ENCODE peak calls at places on chromosomes 12 and 14, in eight cellular contexts. W is fibroblast of pulmonary artery, G is fibroblast of lung, I is upper lobe of right lung, O is pancreas, E is A549, R is Panc1, F is cardiac fibroblast. P is an unnamed sample.

GRCh38 chr12:34598851-34599529 is 576.7 kb downstream of the ALG10 start:
- DNase-seq in W (no peak), R (no peak), F (no peak), O (peak), E (no peak), G (no peak), I (peak), P (no peak)

GRCh38 chr12:120110550-120111501 is 5.7 kb downstream of the RAB35 start:
- DNase-seq in R (no peak), F (no peak), I (peak), W (no peak), O (no peak), E (no peak), G (no peak), P (peak)

GRCh38 chr14:65312859-65313258 is 99.7 kb upstream of the FUT8 start:
- DNase-seq in O (no peak), I (no peak), G (no peak), R (no peak), E (no peak), F (peak), W (no peak), P (no peak)

GRCh38 chr12:77343291-77343690 is 277.9 kb upstream of the E2F7 start:
- DNase-seq in I (no peak), E (no peak), W (peak), F (peak), G (peak), O (no peak), R (no peak), P (no peak)

GRCh38 chr12:85923767-85924331 is 49.8 kb downstream of the NTS start:
- DNase-seq in O (no peak), I (no peak), R (no peak), W (peak), E (peak), F (peak), G (peak), P (no peak)

GRCh38 chr12:40312982-40313576 is 88.3 kb downstream of the LRRK2 start:
- DNase-seq in O (no peak), R (no peak), E (peak), F (peak), W (peak), G (peak), I (no peak), P (peak)

GRCh38 chr12:105561981-105562726 is 231.7 kb downstream of the C12orf75 start:
- DNase-seq in F (peak), R (peak), O (no peak), W (peak), I (no peak), G (peak), E (peak), P (no peak)

GRCh38 chr12:49121047-49121696 is 10.0 kb downstream of the TUBA1B start:
- DNase-seq in I (no peak), W (peak), G (peak), F (peak), R (peak), E (peak), O (no peak), P (peak)

GRCh38 chr12:127579446-127579845 is 687.5 kb upstream of the TMEM132C start:
- DNase-seq in W (no peak), G (no peak), I (no peak), F (no peak), E (no peak), R (no peak), O (no peak), P (no peak)

GRCh38 chr12:66587912-66588311 is 91.0 kb downstream of the GRIP1 start:
- DNase-seq in F (no peak), O (no peak), W (no peak), E (no peak), R (no peak), I (no peak), G (peak), P (peak)

GRCh38 chr12:1934068-1934467 is 15.6 kb upstream of the CACNA2D4 start:
- DNase-seq in O (no peak), W (no peak), I (no peak), F (no peak), G (no peak), E (no peak), R (no peak), P (no peak)

GRCh38 chr12:122961551-122962329 is 4.5 kb downstream of the ABCB9 start:
- DNase-seq in G (no peak), O (no peak), R (no peak), F (peak), W (no peak), I (no peak), E (no peak), P (no peak)

GRCh38 chr12:110917467-110917866 is 2.9 kb downstream of the MYL2 start:
- DNase-seq in I (no peak), W (peak), R (no peak), G (no peak), E (peak), O (no peak), F (peak), P (no peak)

GRCh38 chr12:111482464-111482863 is 76.7 kb downstream of the SH2B3 start:
- DNase-seq in I (no peak), G (no peak), O (no peak), W (no peak), E (no peak), R (no peak), F (no peak), P (peak)

GRCh38 chr14:97846156-97846555 is 1049.0 kb downstream of the VRK1 start:
- DNase-seq in O (no peak), I (no peak), W (no peak), G (no peak), E (no peak), R (no peak), F (no peak), P (no peak)

GRCh38 chr12:121970901-121971300 is 50.8 kb upstream of the BCL7A start:
- DNase-seq in W (no peak), I (no peak), G (no peak), E (no peak), O (no peak), F (no peak), R (no peak), P (no peak)

GRCh38 chr14:51206462-51206861 is 33.6 kb upstream of the TMX1 start:
- DNase-seq in O (no peak), F (no peak), E (no peak), I (no peak), R (no peak), W (no peak), G (no peak), P (no peak)

GRCh38 chr12:118061011-118061875 is at the start of gene WSB2:
- DNase-seq in R (no peak), G (peak), W (peak), E (peak), F (peak), O (peak), I (peak), P (peak)

GRCh38 chr12:79360269-79360668 is 330.5 kb downstream of the PAWR start:
- DNase-seq in F (no peak), E (no peak), W (peak), O (no peak), G (no peak), I (no peak), R (no peak), P (no peak)

GRCh38 chr14:39740454-39740853 is 308.2 kb upstream of the FBXO33 start:
- DNase-seq in F (no peak), R (no peak), O (no peak), E (no peak), I (peak), W (no peak), G (no peak), P (no peak)

GRCh38 chr12:86698581-86698980 is 442.4 kb upstream of the MGAT4C start:
- DNase-seq in I (no peak), O (no peak), G (peak), W (peak), F (peak), R (no peak), E (no peak), P (no peak)

GRCh38 chr12:76680940-76681339 is 83.0 kb upstream of the ZDHHC17 start:
- DNase-seq in E (no peak), R (no peak), I (no peak), O (no peak), W (peak), G (peak), F (peak), P (no peak)

GRCh38 chr12:121223283-121223946 is 13.5 kb downstream of the P2RX4 start:
- DNase-seq in O (no peak), F (no peak), G (no peak), E (peak), W (no peak), R (no peak), I (no peak), P (peak)

GRCh38 chr12:9118161-9118560 is 2.4 kb upstream of the A2M start:
- DNase-seq in E (no peak), W (no peak), G (no peak), F (peak), I (no peak), R (no peak), O (no peak), P (peak)

DNA sequence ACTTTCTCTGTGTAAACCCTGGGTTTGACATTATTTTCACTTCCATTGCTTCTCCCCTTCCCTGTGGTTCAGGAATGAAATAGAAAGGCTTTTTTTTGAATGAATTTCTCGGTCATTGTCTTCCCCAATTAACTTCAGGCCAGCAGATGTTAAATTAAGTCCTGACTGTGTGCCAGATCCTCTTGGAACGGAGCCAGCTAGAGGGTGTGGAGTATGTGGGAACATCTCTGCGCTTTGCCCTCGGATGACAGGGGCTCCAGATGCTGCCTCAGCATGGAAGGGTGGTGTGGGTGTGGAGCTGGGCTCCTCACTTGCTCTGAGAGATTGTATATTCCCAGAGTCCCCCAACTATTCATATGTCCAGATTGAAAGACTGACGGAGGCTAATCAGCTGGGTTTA is 13.1 kb downstream of the KRT85 start:
- DNase-seq in O (no peak), E (no peak), R (no peak), F (no peak), W (no peak), G (no peak), I (no peak), P (no peak)
- TF ChIP-seq CTCF in O (no peak), E (no peak), R (no peak), F (no peak), W (no peak), G (no peak), I (no peak), P (no peak)

GRCh38 chr12:12996235-12996634 is 3.8 kb downstream of the HEBP1 start:
- DNase-seq in R (no peak), G (no peak), O (no peak), W (no peak), I (no peak), F (no peak), E (no peak), P (no peak)
- H3K4me3 ChIP-seq in R (no peak), G (no peak), O (no peak), W (peak), I (no peak), F (no peak), E (no peak), P (no peak)

GRCh38 chr12:47349770-47350408 is 270.1 kb upstream of the AMIGO2 start:
- DNase-seq in E (no peak), W (peak), R (no peak), I (no peak), G (no peak), F (peak), O (no peak), P (no peak)
- TF ChIP-seq CTCF in E (no peak), W (no peak), R (no peak), I (no peak), G (no peak), F (no peak), O (no peak), P (no peak)

DNA sequence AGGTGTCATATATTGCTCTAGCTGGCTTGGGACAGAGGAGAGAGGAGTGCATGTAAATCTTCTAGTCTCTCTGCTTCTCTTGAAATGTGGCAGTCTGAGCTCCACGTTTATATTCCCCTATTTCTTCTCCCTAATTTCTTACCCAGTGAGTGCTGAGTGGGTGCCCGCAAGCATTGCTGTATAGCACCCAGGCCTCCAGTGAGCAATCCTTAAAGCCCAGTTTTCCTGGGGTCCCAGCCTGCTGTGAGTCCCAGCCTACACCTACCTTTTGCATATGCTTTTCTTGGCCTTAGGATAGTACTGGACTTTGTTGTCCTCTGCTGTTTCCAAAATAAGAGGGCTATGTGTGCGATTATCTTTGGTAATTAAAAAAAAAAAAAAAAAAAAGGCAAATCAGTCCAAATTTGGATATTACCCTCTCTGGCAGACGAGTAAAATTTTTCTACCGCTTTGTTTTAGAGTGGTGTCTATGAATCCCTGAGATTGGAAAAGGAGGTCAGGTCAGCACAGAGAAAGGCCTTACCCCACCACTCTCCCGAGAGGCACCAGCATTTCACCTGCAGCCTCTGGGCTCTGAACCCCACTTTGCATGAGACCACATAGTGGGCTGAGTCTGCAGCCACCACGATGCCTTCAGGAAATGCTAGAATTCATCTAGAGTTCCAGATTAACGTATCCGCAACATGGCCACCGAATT is 1.1 kb downstream of the MGST1 start:
- DNase-seq in W (peak), O (no peak), I (no peak), E (peak), F (peak), G (peak), R (no peak), P (peak)
- H3K4me3 ChIP-seq in W (peak), O (peak), I (peak), E (peak), F (peak), G (peak), R (peak), P (no peak)

DNA sequence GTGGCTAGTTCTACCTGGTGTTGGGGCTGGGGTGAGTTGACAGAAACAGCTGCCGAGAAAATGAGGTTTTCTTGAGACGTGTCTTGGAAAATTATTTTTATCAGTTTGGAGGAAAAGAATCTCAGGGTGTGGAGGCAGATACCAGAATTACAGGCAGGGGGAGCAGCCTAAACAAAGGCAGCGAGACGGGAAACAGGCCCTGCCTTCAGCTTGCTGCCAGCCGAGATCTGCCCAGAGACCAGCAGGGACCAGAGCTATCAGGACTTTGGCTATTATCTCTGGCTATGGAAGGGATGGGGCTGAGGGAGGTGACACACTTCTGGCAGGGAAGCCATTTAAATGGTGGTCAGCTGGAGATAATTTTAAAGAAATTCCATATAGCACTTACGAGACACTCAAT is 25.7 kb downstream of the SYNDIG1L start:
- DNase-seq in W (peak), R (no peak), F (peak), G (peak), I (no peak), O (no peak), E (peak), P (no peak)
- TF ChIP-seq CTCF in W (peak), R (no peak), F (peak), G (peak), I (no peak), O (no peak), E (no peak), P (no peak)

DNA sequence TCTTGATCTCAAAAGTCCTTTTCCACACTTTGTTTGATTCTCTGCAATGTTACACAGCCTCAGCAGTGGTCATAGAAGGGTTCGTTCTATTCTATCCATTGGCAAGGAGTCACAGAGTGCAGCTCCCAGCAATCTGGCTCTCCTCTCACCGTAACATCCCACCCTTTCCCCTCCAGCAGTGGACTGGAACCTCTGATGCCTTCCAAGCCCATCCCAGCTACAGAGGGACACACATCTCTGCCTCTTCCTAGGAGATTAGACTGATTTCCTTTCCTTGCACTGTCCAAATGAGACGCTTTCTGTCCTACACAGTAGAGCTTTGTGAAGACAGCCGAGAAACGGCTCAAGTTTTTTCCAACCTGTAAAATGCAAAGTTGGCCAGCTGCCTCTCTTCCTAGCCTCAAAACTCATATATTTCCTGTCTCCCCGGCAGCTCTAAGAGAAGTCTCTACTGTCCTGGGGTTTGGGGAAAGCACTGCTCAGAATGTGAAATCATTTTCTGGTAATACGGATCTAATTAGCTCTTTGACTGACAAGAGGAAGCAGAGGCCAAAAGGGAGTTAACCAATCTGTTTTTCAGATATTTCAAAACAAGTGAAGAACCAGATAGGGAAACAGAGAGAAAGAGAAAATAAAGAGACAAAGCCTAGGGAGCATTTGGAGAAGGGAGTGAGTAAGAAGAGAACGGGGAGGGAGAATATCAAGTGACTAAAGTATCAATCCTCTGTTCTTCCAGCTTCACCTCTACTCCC is 528 bp downstream of the NINJ2 start:
- DNase-seq in R (no peak), G (no peak), W (peak), I (no peak), F (peak), E (no peak), O (no peak), P (no peak)
- H3K4me3 ChIP-seq in R (peak), G (no peak), W (peak), I (peak), F (peak), E (no peak), O (no peak), P (no peak)

DNA sequence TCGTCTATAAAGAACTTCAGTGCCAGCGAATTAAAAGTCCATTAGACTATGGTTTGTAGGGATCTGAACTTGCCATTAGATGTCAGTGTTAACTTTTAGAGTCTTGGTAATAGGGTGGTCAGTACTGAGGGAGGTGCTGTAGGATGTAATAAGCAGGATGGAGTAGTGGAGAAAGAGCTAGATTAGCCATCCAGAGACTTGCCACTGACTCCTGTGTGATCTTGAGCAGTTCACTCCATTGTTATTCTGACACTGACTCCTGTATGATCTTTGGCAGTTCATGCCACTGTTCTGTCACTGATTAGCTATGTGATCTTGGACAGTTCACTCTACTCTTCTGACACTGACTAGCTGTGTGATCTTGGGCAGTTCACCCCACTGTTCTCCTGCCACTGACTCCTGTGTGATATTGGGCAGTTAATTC is 133.6 kb downstream of the TTLL5 start:
- DNase-seq in F (peak), R (peak), O (no peak), I (no peak), E (peak), G (peak), W (peak), P (no peak)
- TF ChIP-seq CTCF in F (peak), R (peak), O (no peak), I (peak), E (peak), G (peak), W (peak), P (no peak)

GRCh38 chr12:116598341-116599284 is 39.4 kb downstream of the MAP1LC3B2 start:
- DNase-seq in W (no peak), I (no peak), E (no peak), R (no peak), F (no peak), O (no peak), G (peak), P (no peak)
- H3K4me3 ChIP-seq in W (no peak), I (peak), E (no peak), R (no peak), F (no peak), O (peak), G (no peak), P (no peak)

GRCh38 chr12:112524676-112525425 is 106.1 kb downstream of the PTPN11 start:
- DNase-seq in R (no peak), O (no peak), W (peak), E (peak), F (peak), I (no peak), G (peak), P (no peak)
- TF ChIP-seq CTCF in R (no peak), O (no peak), W (no peak), E (no peak), F (peak), I (peak), G (no peak), P (no peak)